ENCODE peak calls at places on chromosome 5, in four cellular contexts. N is SW 1271, X is amniotic stem cell, V is KBM-7. Z is an unnamed sample.

GRCh38 chr5:10856646-10857332 is 95.8 kb upstream of the DAP start:
- DNase-seq in N (no peak), X (peak), V (peak), Z (peak)

GRCh38 chr5:135535820-135536801 is at the start of gene NEUROG1:
- DNase-seq in N (no peak), X (no peak), V (no peak), Z (no peak)

GRCh38 chr5:8827701-8828100 is 718.2 kb downstream of the SEMA5A start:
- DNase-seq in N (no peak), X (no peak), V (no peak), Z (peak)

GRCh38 chr5:119347574-119347973 is 8.2 kb upstream of the TNFAIP8 start:
- DNase-seq in N (no peak), X (no peak), V (no peak), Z (no peak)

GRCh38 chr5:122142480-122142879 is 13.1 kb downstream of the ZNF474 start:
- DNase-seq in N (no peak), X (peak), V (no peak), Z (peak)

GRCh38 chr5:113397046-113397445 is 37.7 kb downstream of the TSSK1B start:
- DNase-seq in N (no peak), X (no peak), V (no peak), Z (no peak)

GRCh38 chr5:59036274-59036961 is 453.5 kb downstream of the RAB3C start:
- DNase-seq in N (peak), X (peak), V (peak), Z (peak)

GRCh38 chr5:151569132-151570046 is 21.7 kb downstream of the FAT2 start:
- DNase-seq in N (no peak), X (no peak), V (no peak), Z (no peak)

GRCh38 chr5:151115272-151115905 is 34.6 kb upstream of the TNIP1 start:
- DNase-seq in N (no peak), X (peak), V (peak), Z (peak)

GRCh38 chr5:37211661-37212060 is 37.5 kb downstream of the CPLANE1 start:
- DNase-seq in N (no peak), X (no peak), V (no peak), Z (no peak)

GRCh38 chr5:1446602-1447343 is 1.5 kb upstream of the SLC6A3 start:
- DNase-seq in N (no peak), X (no peak), V (no peak), Z (no peak)

GRCh38 chr5:176987583-176987982 is 19.0 kb downstream of the UIMC1 start:
- DNase-seq in N (no peak), X (no peak), V (no peak), Z (no peak)

GRCh38 chr5:37310360-37310759 is 60.5 kb downstream of the NUP155 start:
- DNase-seq in N (no peak), X (no peak), V (no peak), Z (no peak)

GRCh38 chr5:151030377-151030776 is 10.0 kb downstream of the GPX3 start:
- DNase-seq in N (no peak), X (no peak), V (no peak), Z (no peak)

GRCh38 chr5:7540806-7541205 is 144.9 kb downstream of the ADCY2 start:
- DNase-seq in N (no peak), X (no peak), V (no peak), Z (no peak)

GRCh38 chr5:131282235-131282634 is 18.4 kb downstream of the CDC42SE2 start:
- DNase-seq in N (no peak), X (no peak), V (no peak), Z (no peak)

GRCh38 chr5:65672787-65673186 is 48.0 kb downstream of the SHLD3 start:
- DNase-seq in N (no peak), X (no peak), V (no peak), Z (peak)

GRCh38 chr5:143220748-143221211 is 182.7 kb downstream of the NR3C1 start:
- DNase-seq in N (no peak), X (no peak), V (no peak), Z (no peak)

GRCh38 chr5:142915840-142916424 is 145.8 kb downstream of the ARHGAP26 start:
- DNase-seq in N (peak), X (no peak), V (peak), Z (peak)